ENCODE peak calls at places on chromosomes 11 and 22, in five cellular contexts. One of them, this sample, is unnamed.

GRCh38 chr11:34811858-34812257 is 104.3 kb downstream of the APIP start:
- DNase-seq in uterus: no peak
- DNase-seq in HS-27A: no peak
- DNase-seq in HT1080: no peak
- DNase-seq in suprapubic skin: no peak
- DNase-seq in this sample: no peak

GRCh38 chr11:78031629-78032028 is 8.6 kb upstream of the KCTD14 start:
- DNase-seq in HS-27A: no peak
- DNase-seq in uterus: no peak
- DNase-seq in HT1080: no peak
- DNase-seq in suprapubic skin: no peak
- DNase-seq in this sample: no peak

GRCh38 chr11:36012979-36013378 is 69.1 kb downstream of the LDLRAD3 start:
- DNase-seq in HS-27A: no peak
- DNase-seq in HT1080: no peak
- DNase-seq in uterus: no peak
- DNase-seq in suprapubic skin: no peak
- DNase-seq in this sample: no peak

GRCh38 chr22:40764743-40765441 is 54.3 kb downstream of the SLC25A17 start:
- DNase-seq in HT1080: no peak
- DNase-seq in uterus: no peak
- DNase-seq in HS-27A: no peak
- DNase-seq in suprapubic skin: no peak
- DNase-seq in this sample: no peak

GRCh38 chr22:16960220-16960883 is 47.7 kb downstream of the GAB4 start:
- DNase-seq in uterus: no peak
- DNase-seq in HS-27A: no peak
- DNase-seq in suprapubic skin: no peak
- DNase-seq in HT1080: no peak
- DNase-seq in this sample: no peak

GRCh38 chr22:37632174-37633081 is 7.0 kb upstream of the SH3BP1 start:
- DNase-seq in suprapubic skin: no peak
- DNase-seq in HS-27A: no peak
- DNase-seq in uterus: no peak
- DNase-seq in HT1080: no peak
- DNase-seq in this sample: no peak

GRCh38 chr22:30453731-30454510 is 17.9 kb downstream of the SEC14L3 start:
- DNase-seq in suprapubic skin: no peak
- DNase-seq in HS-27A: no peak
- DNase-seq in HT1080: no peak
- DNase-seq in uterus: no peak
- DNase-seq in this sample: no peak

GRCh38 chr11:110219011-110219785 is 77.2 kb downstream of the RDX start:
- DNase-seq in HT1080: peak; percentile 44
- DNase-seq in uterus: no peak
- DNase-seq in HS-27A: no peak
- DNase-seq in suprapubic skin: no peak
- DNase-seq in this sample: no peak

GRCh38 chr22:29255064-29255621 is 12.6 kb downstream of the RHBDD3 start:
- DNase-seq in HS-27A: no peak
- DNase-seq in HT1080: no peak
- DNase-seq in suprapubic skin: no peak
- DNase-seq in uterus: no peak
- DNase-seq in this sample: no peak

GRCh38 chr11:105004021-105004420 is 18.9 kb downstream of the CASP5 start:
- DNase-seq in uterus: no peak
- DNase-seq in HS-27A: no peak
- DNase-seq in suprapubic skin: no peak
- DNase-seq in HT1080: no peak
- DNase-seq in this sample: no peak

GRCh38 chr11:17734986-17735822 is 623 bp downstream of the KCNC1 start:
- DNase-seq in HT1080: peak; percentile 42
- DNase-seq in uterus: no peak
- DNase-seq in HS-27A: no peak
- DNase-seq in suprapubic skin: peak; percentile 80
- DNase-seq in this sample: peak; percentile 26

GRCh38 chr11:19736831-19737230 is 24.2 kb downstream of the NAV2 start:
- DNase-seq in uterus: no peak
- DNase-seq in suprapubic skin: no peak
- DNase-seq in HS-27A: no peak
- DNase-seq in HT1080: no peak
- DNase-seq in this sample: no peak

GRCh38 chr11:133064961-133065360 is 467.3 kb downstream of the OPCML start:
- DNase-seq in HT1080: no peak
- DNase-seq in suprapubic skin: peak; percentile 72
- DNase-seq in uterus: no peak
- DNase-seq in HS-27A: no peak
- DNase-seq in this sample: no peak

GRCh38 chr11:16080688-16081388 is 275.5 kb downstream of the SOX6 start:
- DNase-seq in suprapubic skin: no peak
- DNase-seq in HS-27A: no peak
- DNase-seq in HT1080: peak; percentile 48
- DNase-seq in uterus: no peak
- DNase-seq in this sample: no peak

GRCh38 chr11:45146072-45147016 is at the start of gene PRDM11:
- DNase-seq in uterus: peak; percentile 79
- DNase-seq in suprapubic skin: peak; percentile 86
- DNase-seq in HS-27A: peak; percentile 38
- DNase-seq in HT1080: peak; percentile 23
- DNase-seq in this sample: peak; percentile 76

GRCh38 chr11:123180166-123180565 is 14.9 kb downstream of the CLMP start:
- DNase-seq in suprapubic skin: no peak
- DNase-seq in HS-27A: no peak
- DNase-seq in HT1080: no peak
- DNase-seq in uterus: no peak
- DNase-seq in this sample: peak; percentile 82

GRCh38 chr11:114132944-114133394 is 73.5 kb downstream of the ZBTB16 start:
- DNase-seq in suprapubic skin: no peak
- DNase-seq in HS-27A: no peak
- DNase-seq in uterus: peak; percentile 72
- DNase-seq in HT1080: no peak
- DNase-seq in this sample: no peak

GRCh38 chr22:50304528-50305392 is 2.7 kb downstream of the PLXNB2 start:
- DNase-seq in uterus: no peak
- DNase-seq in HT1080: peak; percentile 24
- DNase-seq in suprapubic skin: no peak
- DNase-seq in HS-27A: no peak
- DNase-seq in this sample: peak; percentile 66

GRCh38 chr11:72069787-72070251 is 10.5 kb downstream of the NUMA1 start:
- DNase-seq in suprapubic skin: peak; percentile 91
- DNase-seq in HT1080: peak; percentile 84
- DNase-seq in uterus: peak; percentile 86
- DNase-seq in HS-27A: peak; percentile 76
- DNase-seq in this sample: peak; percentile 87

GRCh38 chr11:42974510-42974909 is 337.3 kb upstream of the API5 start:
- DNase-seq in suprapubic skin: no peak
- DNase-seq in HS-27A: no peak
- DNase-seq in HT1080: no peak
- DNase-seq in uterus: no peak
- DNase-seq in this sample: no peak

GRCh38 chr11:35223429-35223828 is 84.5 kb downstream of the CD44 start:
- DNase-seq in suprapubic skin: no peak
- DNase-seq in HS-27A: no peak
- DNase-seq in HT1080: no peak
- DNase-seq in uterus: peak; percentile 69
- DNase-seq in this sample: no peak

GRCh38 chr11:76752321-76753175 is 30.6 kb upstream of the TSKU start:
- DNase-seq in uterus: peak; percentile 94
- DNase-seq in HS-27A: no peak
- DNase-seq in HT1080: peak; percentile 51
- DNase-seq in suprapubic skin: peak; percentile 95
- DNase-seq in this sample: peak; percentile 73

GRCh38 chr22:46970411-46971123 is 208.1 kb downstream of the TBC1D22A start:
- DNase-seq in HT1080: no peak
- DNase-seq in HS-27A: no peak
- DNase-seq in uterus: no peak
- DNase-seq in suprapubic skin: no peak
- DNase-seq in this sample: no peak

GRCh38 chr11:108825381-108825780 is 160.5 kb downstream of the DDX10 start:
- DNase-seq in HT1080: no peak
- DNase-seq in uterus: no peak
- DNase-seq in HS-27A: no peak
- DNase-seq in suprapubic skin: no peak
- DNase-seq in this sample: no peak

GRCh38 chr11:45796461-45796861 is 8.5 kb upstream of the SLC35C1 start:
- DNase-seq in HT1080: no peak
- DNase-seq in suprapubic skin: peak; percentile 69
- DNase-seq in HS-27A: no peak
- DNase-seq in uterus: no peak
- DNase-seq in this sample: no peak

GRCh38 chr11:96290631-96291030 is 52.4 kb downstream of the MAML2 start:
- DNase-seq in HS-27A: no peak
- DNase-seq in suprapubic skin: no peak
- DNase-seq in HT1080: no peak
- DNase-seq in uterus: no peak
- DNase-seq in this sample: no peak

GRCh38 chr22:49214976-49215375 is 612.7 kb downstream of the BRD1 start:
- DNase-seq in HS-27A: no peak
- DNase-seq in suprapubic skin: peak; percentile 67
- DNase-seq in HT1080: no peak
- DNase-seq in uterus: peak; percentile 1
- DNase-seq in this sample: no peak

GRCh38 chr11:77299528-77299993 is 1.9 kb downstream of the GDPD4 start:
- DNase-seq in uterus: no peak
- DNase-seq in suprapubic skin: no peak
- DNase-seq in HS-27A: no peak
- DNase-seq in HT1080: peak; percentile 95
- DNase-seq in this sample: peak; percentile 98

GRCh38 chr22:50218153-50218995 is 17.6 kb downstream of the SELENOO start:
- DNase-seq in HT1080: no peak
- DNase-seq in HS-27A: no peak
- DNase-seq in uterus: no peak
- DNase-seq in suprapubic skin: no peak
- DNase-seq in this sample: no peak

GRCh38 chr11:133928628-133929059 is 28.1 kb downstream of the IGSF9B start:
- DNase-seq in suprapubic skin: no peak
- DNase-seq in uterus: no peak
- DNase-seq in HT1080: no peak
- DNase-seq in HS-27A: no peak
- DNase-seq in this sample: no peak

GRCh38 chr11:58919980-58920379 is 19.3 kb upstream of the GLYATL1 start:
- DNase-seq in uterus: no peak
- DNase-seq in HS-27A: no peak
- DNase-seq in suprapubic skin: no peak
- DNase-seq in HT1080: no peak
- DNase-seq in this sample: no peak

This sample was measured in PC-9.